ENCODE peak calls at places on chromosomes 11 and 22, in seven cellular contexts. W is AG04450; V is thoracic aorta; S is CD8-positive, alpha-beta T cell; F is suprapubic skin; C is body of pancreas; B is gastrocnemius medialis. Q is an unnamed sample.

GRCh38 chr22:27991586-27992293 is 72.7 kb upstream of the PITPNB start:
- DNase-seq in W (no peak), V (no peak), S (no peak), F (peak), C (no peak), B (no peak), Q (no peak)

GRCh38 chr11:77049081-77049480 is 14.9 kb downstream of the B3GNT6 start:
- DNase-seq in W (no peak), V (no peak), S (no peak), F (no peak), C (no peak), B (no peak), Q (no peak)

GRCh38 chr11:70297341-70297740 is 26.9 kb downstream of the PPFIA1 start:
- DNase-seq in W (no peak), V (no peak), S (no peak), F (no peak), C (no peak), B (no peak), Q (no peak)

GRCh38 chr11:12418019-12418611 is 40.7 kb downstream of the PARVA start:
- DNase-seq in W (no peak), V (no peak), S (no peak), F (no peak), C (no peak), B (no peak), Q (no peak)

GRCh38 chr11:104694259-104695070 is 203.8 kb downstream of the CASP12 start:
- DNase-seq in W (peak), V (no peak), S (no peak), F (no peak), C (peak), B (no peak), Q (no peak)

GRCh38 chr11:78883506-78883905 is 308.8 kb upstream of the NARS2 start:
- DNase-seq in W (no peak), V (no peak), S (no peak), F (no peak), C (no peak), B (no peak), Q (no peak)

GRCh38 chr11:1069740-1070139 is 4.9 kb upstream of the MUC2 start:
- DNase-seq in W (no peak), V (no peak), S (no peak), F (no peak), C (no peak), B (no peak), Q (no peak)

GRCh38 chr11:45850446-45850845 is 3.2 kb downstream of the CRY2 start:
- DNase-seq in W (no peak), V (no peak), S (no peak), F (no peak), C (no peak), B (no peak), Q (no peak)

GRCh38 chr11:29449280-29450074 is 567.4 kb downstream of the KCNA4 start:
- DNase-seq in W (no peak), V (no peak), S (no peak), F (no peak), C (no peak), B (no peak), Q (no peak)

GRCh38 chr11:73530109-73530508 is 67.8 kb downstream of the FAM168A start:
- DNase-seq in W (no peak), V (no peak), S (no peak), F (no peak), C (no peak), B (no peak), Q (no peak)

GRCh38 chr11:76962583-76963416 is 71.4 kb upstream of the B3GNT6 start:
- DNase-seq in W (no peak), V (no peak), S (no peak), F (no peak), C (peak), B (no peak), Q (peak)

GRCh38 chr22:42763965-42764480 is 43.4 kb upstream of the A4GALT start:
- DNase-seq in W (no peak), V (no peak), S (no peak), F (no peak), C (no peak), B (no peak), Q (peak)

GRCh38 chr11:16834384-16834783 is 95.9 kb downstream of the C11orf58 start:
- DNase-seq in W (no peak), V (no peak), S (no peak), F (no peak), C (no peak), B (no peak), Q (no peak)

GRCh38 chr22:20115691-20116375 is at the start of gene RANBP1:
- DNase-seq in W (no peak), V (no peak), S (no peak), F (no peak), C (no peak), B (no peak), Q (no peak)

GRCh38 chr22:49820984-49821383 is 6.7 kb downstream of the BRD1 start:
- DNase-seq in W (no peak), V (no peak), S (no peak), F (no peak), C (no peak), B (no peak), Q (no peak)
- TF ChIP-seq CTCF in W (no peak), V (no peak), S (no peak), F (no peak), C (no peak), B (no peak), Q (no peak)

GRCh38 chr11:67401495-67402191 is at the start of gene PPP1CA:
- DNase-seq in W (peak), V (peak), S (peak), F (peak), C (peak), B (peak), Q (peak)
- TF ChIP-seq CTCF in W (peak), V (no peak), S (peak), F (peak), C (peak), B (peak), Q (peak)

GRCh38 chr11:64867748-64868462 is 10.5 kb downstream of the EHD1 start:
- DNase-seq in W (no peak), V (no peak), S (no peak), F (no peak), C (no peak), B (no peak), Q (no peak)

GRCh38 chr11:64868904-64869570 is 9.4 kb downstream of the EHD1 start:
- DNase-seq in W (peak), V (no peak), S (peak), F (no peak), C (no peak), B (no peak), Q (no peak)

GRCh38 chr11:64870176-64870892 is 8.1 kb downstream of the EHD1 start:
- DNase-seq in W (no peak), V (no peak), S (no peak), F (no peak), C (peak), B (no peak), Q (no peak)

GRCh38 chr11:64870893-64871849 is 7.2 kb downstream of the EHD1 start:
- DNase-seq in W (no peak), V (no peak), S (no peak), F (no peak), C (peak), B (no peak), Q (no peak)

GRCh38 chr11:64869571-64870175 is 8.7 kb downstream of the EHD1 start:
- DNase-seq in W (no peak), V (no peak), S (no peak), F (no peak), C (no peak), B (no peak), Q (no peak)
- TF ChIP-seq CTCF in W (peak), V (peak), S (no peak), F (peak), C (no peak), B (no peak), Q (peak)

GRCh38 chr11:9663699-9664275 is at the start of gene SWAP70:
- DNase-seq in W (peak), V (peak), S (peak), F (peak), C (peak), B (peak), Q (peak)
- TF ChIP-seq CTCF in W (peak), V (peak), S (no peak), F (peak), C (peak), B (peak), Q (no peak)

GRCh38 chr22:17638432-17639237 is at the start of gene BCL2L13:
- DNase-seq in W (peak), V (peak), S (peak), F (peak), C (peak), B (peak), Q (peak)
- TF ChIP-seq CTCF in W (no peak), V (no peak), S (no peak), F (no peak), C (peak), B (peak), Q (no peak)